ENCODE peak calls at places on chromosomes 16 and 17, in five cellular contexts. One of them, this sample, is unnamed.
A peak's percentile ranks its signal among the peaks of the same experiment; 100 is the strongest.

GRCh38 chr16:81076566-81077076 is 417 bp downstream of the C16orf46 start:
- DNase-seq in fibroblast of lung: peak; percentile 87
- DNase-seq in hepatocyte: peak; percentile 93
- DNase-seq in neural progenitor cell: peak; percentile 91
- DNase-seq in DND-41: peak; percentile 89
- DNase-seq in this sample: peak; percentile 91

GRCh38 chr16:6300523-6300922 is 1032.1 kb upstream of the RBFOX1 start:
- DNase-seq in neural progenitor cell: no peak
- DNase-seq in fibroblast of lung: no peak
- DNase-seq in hepatocyte: no peak
- DNase-seq in DND-41: no peak
- DNase-seq in this sample: no peak

GRCh38 chr16:20349615-20350014 is 2.9 kb downstream of the UMOD start:
- DNase-seq in neural progenitor cell: peak; percentile 17
- DNase-seq in DND-41: no peak
- DNase-seq in fibroblast of lung: no peak
- DNase-seq in hepatocyte: no peak
- DNase-seq in this sample: no peak

GRCh38 chr17:53017227-53017626 is 805.5 kb upstream of the KIF2B start:
- DNase-seq in neural progenitor cell: no peak
- DNase-seq in fibroblast of lung: no peak
- DNase-seq in hepatocyte: no peak
- DNase-seq in DND-41: no peak
- DNase-seq in this sample: no peak

GRCh38 chr16:12900599-12901203 is 697 bp upstream of the SHISA9 start:
- DNase-seq in neural progenitor cell: peak; percentile 38
- DNase-seq in DND-41: no peak
- DNase-seq in fibroblast of lung: no peak
- DNase-seq in hepatocyte: no peak
- DNase-seq in this sample: no peak

GRCh38 chr16:85471469-85472431 is 141.4 kb upstream of the GSE1 start:
- DNase-seq in hepatocyte: peak; percentile 30
- DNase-seq in DND-41: no peak
- DNase-seq in neural progenitor cell: no peak
- DNase-seq in fibroblast of lung: no peak
- DNase-seq in this sample: no peak

GRCh38 chr17:4221899-4222659 is 41.7 kb downstream of the ANKFY1 start:
- DNase-seq in DND-41: no peak
- DNase-seq in neural progenitor cell: no peak
- DNase-seq in fibroblast of lung: no peak
- DNase-seq in hepatocyte: no peak
- DNase-seq in this sample: no peak

GRCh38 chr17:16617481-16618060 is 36.1 kb downstream of the ZNF624 start:
- DNase-seq in hepatocyte: no peak
- DNase-seq in fibroblast of lung: no peak
- DNase-seq in DND-41: no peak
- DNase-seq in neural progenitor cell: no peak
- DNase-seq in this sample: no peak

GRCh38 chr17:1179112-1179634 is 608 bp downstream of the ABR start:
- DNase-seq in DND-41: no peak
- DNase-seq in neural progenitor cell: peak; percentile 44
- DNase-seq in hepatocyte: peak; percentile 43
- DNase-seq in fibroblast of lung: no peak
- DNase-seq in this sample: no peak

GRCh38 chr16:1634541-1634940 is 22.4 kb downstream of the CRAMP1 start:
- DNase-seq in hepatocyte: no peak
- DNase-seq in DND-41: no peak
- DNase-seq in fibroblast of lung: no peak
- DNase-seq in neural progenitor cell: no peak
- DNase-seq in this sample: no peak

GRCh38 chr16:2774161-2774891 is 2.8 kb downstream of the ELOB start:
- DNase-seq in hepatocyte: no peak
- DNase-seq in fibroblast of lung: no peak
- DNase-seq in DND-41: no peak
- DNase-seq in neural progenitor cell: no peak
- DNase-seq in this sample: no peak

GRCh38 chr17:83086907-83087787 is 7.7 kb downstream of the METRNL start:
- DNase-seq in fibroblast of lung: no peak
- DNase-seq in hepatocyte: peak; percentile 73
- DNase-seq in neural progenitor cell: no peak
- DNase-seq in DND-41: no peak
- DNase-seq in this sample: no peak

GRCh38 chr17:4788807-4789700 is at the start of gene GLTPD2:
- DNase-seq in fibroblast of lung: no peak
- DNase-seq in hepatocyte: peak; percentile 80
- DNase-seq in neural progenitor cell: peak; percentile 55
- DNase-seq in DND-41: no peak
- DNase-seq in this sample: no peak

GRCh38 chr17:80220709-80221215 is 535 bp downstream of the SLC26A11 start:
- DNase-seq in hepatocyte: peak; percentile 62
- DNase-seq in fibroblast of lung: no peak
- DNase-seq in neural progenitor cell: peak; percentile 52
- DNase-seq in DND-41: no peak
- DNase-seq in this sample: peak; percentile 51

GRCh38 chr16:89720520-89720858 is 209 bp downstream of the VPS9D1 start:
- DNase-seq in neural progenitor cell: peak; percentile 81
- DNase-seq in hepatocyte: peak; percentile 84
- DNase-seq in fibroblast of lung: peak; percentile 13
- DNase-seq in DND-41: no peak
- DNase-seq in this sample: no peak

GRCh38 chr16:87326151-87326571 is 9.0 kb upstream of the C16orf95 start:
- DNase-seq in DND-41: no peak
- DNase-seq in fibroblast of lung: no peak
- DNase-seq in hepatocyte: no peak
- DNase-seq in neural progenitor cell: no peak
- DNase-seq in this sample: no peak

GRCh38 chr16:17369441-17369951 is 101.3 kb downstream of the XYLT1 start:
- DNase-seq in DND-41: peak; percentile 71
- DNase-seq in hepatocyte: no peak
- DNase-seq in neural progenitor cell: no peak
- DNase-seq in fibroblast of lung: no peak
- DNase-seq in this sample: peak; percentile 48

GRCh38 chr17:74742978-74743545 is 5.4 kb upstream of the NHERF1 start:
- DNase-seq in DND-41: peak; percentile 54
- DNase-seq in neural progenitor cell: no peak
- DNase-seq in hepatocyte: no peak
- DNase-seq in fibroblast of lung: no peak
- DNase-seq in this sample: no peak

GRCh38 chr17:80264048-80264792 is 3.6 kb downstream of the RNF213 start:
- DNase-seq in hepatocyte: no peak
- DNase-seq in neural progenitor cell: no peak
- DNase-seq in fibroblast of lung: no peak
- DNase-seq in DND-41: peak; percentile 88
- DNase-seq in this sample: no peak

GRCh38 chr17:49031965-49032928 is 35.1 kb downstream of the IGF2BP1 start:
- DNase-seq in fibroblast of lung: peak; percentile 85
- DNase-seq in neural progenitor cell: peak; percentile 93
- DNase-seq in hepatocyte: peak; percentile 86
- DNase-seq in DND-41: peak; percentile 62
- DNase-seq in this sample: peak; percentile 96

GRCh38 chr16:55330726-55331647 is 7.0 kb downstream of the IRX6 start:
- DNase-seq in DND-41: no peak
- DNase-seq in fibroblast of lung: no peak
- DNase-seq in neural progenitor cell: peak; percentile 41
- DNase-seq in hepatocyte: no peak
- DNase-seq in this sample: no peak

GRCh38 chr16:55052335-55053070 is 121.8 kb downstream of the IRX5 start:
- DNase-seq in DND-41: no peak
- DNase-seq in fibroblast of lung: no peak
- DNase-seq in hepatocyte: peak; percentile 41
- DNase-seq in neural progenitor cell: no peak
- DNase-seq in this sample: no peak

GRCh38 chr16:67021321-67021720 is 7.6 kb upstream of the CBFB start:
- DNase-seq in neural progenitor cell: no peak
- DNase-seq in DND-41: peak; percentile 3
- DNase-seq in fibroblast of lung: no peak
- DNase-seq in hepatocyte: no peak
- DNase-seq in this sample: no peak

GRCh38 chr16:15427648-15428239 is 6.6 kb upstream of the BMERB1 start:
- DNase-seq in neural progenitor cell: peak; percentile 45
- DNase-seq in fibroblast of lung: peak; percentile 90
- DNase-seq in hepatocyte: peak; percentile 57
- DNase-seq in DND-41: peak; percentile 11
- DNase-seq in this sample: peak; percentile 87

GRCh38 chr17:60901806-60902205 is 224.2 kb downstream of the BCAS3 start:
- DNase-seq in neural progenitor cell: no peak
- DNase-seq in DND-41: no peak
- DNase-seq in hepatocyte: no peak
- DNase-seq in fibroblast of lung: peak; percentile 85
- DNase-seq in this sample: peak; percentile 26

GRCh38 chr17:16283705-16284104 is 66.7 kb downstream of the PIGL start:
- DNase-seq in DND-41: no peak
- DNase-seq in fibroblast of lung: peak; percentile 77
- DNase-seq in hepatocyte: no peak
- DNase-seq in neural progenitor cell: no peak
- DNase-seq in this sample: no peak

GRCh38 chr16:70419384-70420327 is 19.2 kb downstream of the ST3GAL2 start:
- DNase-seq in DND-41: no peak
- DNase-seq in fibroblast of lung: no peak
- DNase-seq in hepatocyte: no peak
- DNase-seq in neural progenitor cell: no peak
- DNase-seq in this sample: no peak

GRCh38 chr17:2635675-2636074 is 42.2 kb downstream of the PAFAH1B1 start:
- DNase-seq in DND-41: no peak
- DNase-seq in fibroblast of lung: no peak
- DNase-seq in neural progenitor cell: no peak
- DNase-seq in hepatocyte: no peak
- DNase-seq in this sample: no peak

GRCh38 chr16:64158941-64159588 is 962.8 kb downstream of the CDH11 start:
- DNase-seq in neural progenitor cell: no peak
- DNase-seq in DND-41: no peak
- DNase-seq in fibroblast of lung: no peak
- DNase-seq in hepatocyte: peak; percentile 37
- DNase-seq in this sample: no peak

GRCh38 chr16:4159726-4160125 is 43.5 kb upstream of the ADCY9 start:
- DNase-seq in DND-41: no peak
- DNase-seq in fibroblast of lung: no peak
- DNase-seq in neural progenitor cell: no peak
- DNase-seq in hepatocyte: no peak
- DNase-seq in this sample: no peak

GRCh38 chr17:40301315-40301714 is 7.7 kb upstream of the RARA start:
- DNase-seq in DND-41: no peak
- DNase-seq in fibroblast of lung: no peak
- DNase-seq in neural progenitor cell: no peak
- DNase-seq in hepatocyte: no peak
- DNase-seq in this sample: no peak

GRCh38 chr16:54303613-54304012 is 17.0 kb upstream of the IRX3 start:
- DNase-seq in fibroblast of lung: no peak
- DNase-seq in hepatocyte: no peak
- DNase-seq in neural progenitor cell: no peak
- DNase-seq in DND-41: no peak
- DNase-seq in this sample: no peak

GRCh38 chr17:36544049-36544319 is 735 bp upstream of the GGNBP2 start:
- DNase-seq in neural progenitor cell: peak; percentile 50
- DNase-seq in hepatocyte: peak; percentile 72
- DNase-seq in fibroblast of lung: no peak
- DNase-seq in DND-41: peak; percentile 26
- DNase-seq in this sample: peak; percentile 1

GRCh38 chr16:50509521-50510341 is 38.5 kb upstream of the NKD1 start:
- DNase-seq in fibroblast of lung: peak; percentile 10
- DNase-seq in neural progenitor cell: peak; percentile 63
- DNase-seq in hepatocyte: no peak
- DNase-seq in DND-41: peak; percentile 38
- DNase-seq in this sample: peak; percentile 35
- TF ChIP-seq CTCF in fibroblast of lung: peak; percentile 54
- TF ChIP-seq CTCF in neural progenitor cell: peak; percentile 80
- TF ChIP-seq CTCF in hepatocyte: peak; percentile 38
- TF ChIP-seq CTCF in DND-41: peak; percentile 73
- TF ChIP-seq CTCF in this sample: peak; percentile 92

GRCh38 chr17:29037739-29038465 is 5.0 kb upstream of the PIPOX start:
- DNase-seq in neural progenitor cell: no peak
- DNase-seq in hepatocyte: no peak
- DNase-seq in fibroblast of lung: no peak
- DNase-seq in DND-41: no peak
- DNase-seq in this sample: no peak
- TF ChIP-seq EZH2 in neural progenitor cell: no peak
- TF ChIP-seq EZH2 in hepatocyte: no peak
- TF ChIP-seq EZH2 in fibroblast of lung: no peak
- TF ChIP-seq EZH2 in DND-41: no peak
- TF ChIP-seq EZH2 in this sample: no peak

GRCh38 chr17:81298325-81298990 is 3.4 kb upstream of the SLC38A10 start:
- DNase-seq in DND-41: no peak
- DNase-seq in neural progenitor cell: no peak
- DNase-seq in hepatocyte: no peak
- DNase-seq in fibroblast of lung: no peak
- DNase-seq in this sample: no peak

GRCh38 chr17:81301195-81302144 is 6.4 kb upstream of the SLC38A10 start:
- DNase-seq in DND-41: no peak
- DNase-seq in hepatocyte: no peak
- DNase-seq in fibroblast of lung: no peak
- DNase-seq in neural progenitor cell: no peak
- DNase-seq in this sample: no peak

GRCh38 chr17:81300586-81301155 is 5.6 kb upstream of the SLC38A10 start:
- DNase-seq in hepatocyte: no peak
- DNase-seq in fibroblast of lung: no peak
- DNase-seq in neural progenitor cell: no peak
- DNase-seq in DND-41: no peak
- DNase-seq in this sample: no peak

GRCh38 chr17:81298991-81299733 is 4.1 kb upstream of the SLC38A10 start:
- DNase-seq in hepatocyte: no peak
- DNase-seq in fibroblast of lung: peak; percentile 17
- DNase-seq in DND-41: no peak
- DNase-seq in neural progenitor cell: no peak
- DNase-seq in this sample: no peak

GRCh38 chr17:81299846-81300585 is 4.9 kb upstream of the SLC38A10 start:
- DNase-seq in fibroblast of lung: no peak
- DNase-seq in DND-41: no peak
- DNase-seq in neural progenitor cell: no peak
- DNase-seq in hepatocyte: no peak
- DNase-seq in this sample: no peak
- H3K4me3 ChIP-seq in fibroblast of lung: no peak overlapping the region
- H3K4me3 ChIP-seq in DND-41: no peak overlapping the region
- H3K4me3 ChIP-seq in neural progenitor cell: no peak overlapping the region
- H3K4me3 ChIP-seq in hepatocyte: no peak overlapping the region
- H3K4me3 ChIP-seq in this sample: no peak overlapping the region

GRCh38 chr17:63476494-63476856 is 386 bp upstream of the ACE start:
- DNase-seq in fibroblast of lung: no peak
- DNase-seq in neural progenitor cell: peak; percentile 71
- DNase-seq in DND-41: no peak
- DNase-seq in hepatocyte: peak; percentile 74
- DNase-seq in this sample: no peak

GRCh38 chr17:63475491-63476412 is 1.1 kb upstream of the ACE start:
- DNase-seq in fibroblast of lung: no peak
- DNase-seq in DND-41: no peak
- DNase-seq in hepatocyte: no peak
- DNase-seq in neural progenitor cell: no peak
- DNase-seq in this sample: no peak

GRCh38 chr17:63474914-63475460 is 1.9 kb upstream of the ACE start:
- DNase-seq in neural progenitor cell: no peak
- DNase-seq in fibroblast of lung: no peak
- DNase-seq in hepatocyte: no peak
- DNase-seq in DND-41: no peak
- DNase-seq in this sample: no peak

GRCh38 chr17:63477471-63478440 is 895 bp downstream of the ACE start:
- DNase-seq in hepatocyte: peak; percentile 41
- DNase-seq in fibroblast of lung: no peak
- DNase-seq in neural progenitor cell: no peak
- DNase-seq in DND-41: no peak
- DNase-seq in this sample: peak; percentile 76

GRCh38 chr17:63476857-63477470 is at the start of gene ACE:
- DNase-seq in hepatocyte: peak; percentile 86
- DNase-seq in DND-41: peak; percentile 69
- DNase-seq in fibroblast of lung: no peak
- DNase-seq in neural progenitor cell: peak; percentile 76
- DNase-seq in this sample: peak; percentile 36
- TF ChIP-seq CTCF in hepatocyte: no peak
- TF ChIP-seq CTCF in DND-41: peak; percentile 30
- TF ChIP-seq CTCF in fibroblast of lung: no peak
- TF ChIP-seq CTCF in neural progenitor cell: no peak
- TF ChIP-seq CTCF in this sample: no peak